ENCODE peak calls at places on chromosomes 4 and X, in seven cellular contexts. T, M, U, K, Z, F and B are unnamed samples. For H3K36me3, the result is how much of the 10 kb centered on the place peaks cover.

GRCh38 chrX:148135738-148136137 is 154.6 kb downstream of the FMR1NB start:
- DNase-seq in U (no peak), K (peak), T (no peak), Z (no peak), M (no peak), F (no peak), B (no peak)

GRCh38 chr4:146222313-146222712 is 8.0 kb downstream of the REELD1 start:
- DNase-seq in M (no peak), K (peak), T (no peak), U (no peak), Z (no peak), F (no peak), B (no peak)

GRCh38 chrX:40581333-40581910 is 652 bp downstream of the ATP6AP2 start:
- DNase-seq in T (peak), Z (no peak), K (peak), M (no peak), U (no peak), F (peak), B (peak)

GRCh38 chr4:876780-877179 is 50.9 kb upstream of the CPLX1 start:
- DNase-seq in K (no peak), Z (peak), T (no peak), F (no peak), U (no peak), M (no peak), B (peak)

GRCh38 chr4:17115546-17115945 is 217.1 kb upstream of the LDB2 start:
- DNase-seq in T (no peak), M (no peak), K (no peak), U (no peak), F (no peak), Z (no peak), B (no peak)

GRCh38 chr4:179398414-179398813 is 1956.2 kb upstream of the AGA start:
- DNase-seq in F (no peak), Z (no peak), T (no peak), M (no peak), K (peak), U (no peak), B (no peak)

GRCh38 chr4:115110191-115111166 is 2.9 kb downstream of the NDST4 start:
- DNase-seq in K (peak), U (no peak), M (no peak), F (no peak), Z (no peak), T (no peak), B (no peak)

GRCh38 chr4:74503580-74503979 is 58.6 kb downstream of the AREG start:
- DNase-seq in M (no peak), U (no peak), F (no peak), T (no peak), K (peak), Z (no peak), B (no peak)

GRCh38 chr4:55762815-55763214 is 56.8 kb upstream of the EXOC1L start:
- DNase-seq in K (no peak), M (no peak), Z (no peak), T (no peak), U (no peak), F (no peak), B (no peak)

GRCh38 chr4:173834151-173834550 is 304.1 kb upstream of the HAND2 start:
- DNase-seq in M (peak), T (no peak), K (peak), Z (no peak), F (peak), U (peak), B (no peak)

GRCh38 chr4:155741546-155741945 is 17.3 kb upstream of the GUCY1B1 start:
- DNase-seq in T (no peak), F (no peak), Z (no peak), U (no peak), K (no peak), M (no peak), B (no peak)

GRCh38 chr4:107760281-107760947 is 40.4 kb upstream of the PAPSS1 start:
- DNase-seq in Z (peak), M (no peak), U (no peak), F (no peak), K (peak), T (no peak), B (no peak)

GRCh38 chr4:151808120-151808529 is 47.3 kb upstream of the GATB start:
- DNase-seq in T (no peak), K (no peak), F (no peak), M (peak), U (no peak), Z (no peak), B (no peak)

DNA sequence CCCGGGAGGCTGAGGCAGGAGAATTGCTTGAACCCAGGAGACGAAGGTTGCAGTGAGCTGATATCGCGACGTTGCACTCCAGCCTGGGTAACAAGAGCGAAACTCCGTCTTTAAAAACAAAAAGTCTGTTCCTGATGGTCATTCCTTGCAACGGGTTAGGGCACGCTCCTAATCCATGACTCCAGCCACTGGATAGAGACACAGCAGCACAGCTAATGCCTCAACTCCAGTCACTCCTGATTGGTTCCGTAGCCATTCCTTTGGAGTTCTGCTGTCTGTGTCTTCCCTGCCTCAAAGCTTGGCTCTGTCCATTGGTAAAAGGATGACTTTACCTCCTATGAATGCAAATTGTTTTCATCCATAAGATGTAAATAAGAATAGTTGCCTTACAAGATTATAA is 44.3 kb upstream of the FAM9A start:
- DNase-seq in K (no peak), M (no peak), Z (no peak), T (no peak), U (no peak), F (no peak), B (no peak)
- H3K4me3 ChIP-seq in K (no peak), M (no peak), Z (no peak), T (no peak), U (no peak), F (no peak), B (no peak)

GRCh38 chr4:6596948-6597347 is 22.0 kb downstream of the MAN2B2 start:
- DNase-seq in U (no peak), K (no peak), M (no peak), T (no peak), Z (no peak), F (no peak), B (no peak)
- H3K36me3 ChIP-seq in U (under half), K (under half), M (under half), T (under half), Z (under half), F (under half), B (under half)

DNA sequence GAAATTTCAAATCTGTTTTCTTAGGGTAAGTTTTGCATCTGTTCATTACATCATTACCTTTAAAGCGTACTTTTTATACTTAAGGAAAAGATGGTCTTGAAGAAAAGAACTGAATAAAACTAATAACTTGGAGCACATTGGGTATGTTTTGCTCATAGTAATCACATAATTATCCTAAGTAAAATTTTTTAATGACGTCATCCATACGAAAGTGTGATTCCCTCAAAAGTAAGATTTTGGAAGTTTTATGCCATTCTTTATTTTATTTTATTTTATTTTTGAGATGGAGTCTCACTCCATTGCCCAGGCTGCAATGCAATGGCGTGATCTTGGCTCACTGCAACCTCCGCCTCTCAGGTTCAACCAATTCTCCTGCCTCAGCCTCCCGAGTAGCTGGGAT is 1516.6 kb upstream of the TENM3 start:
- DNase-seq in M (no peak), F (no peak), U (no peak), T (no peak), K (no peak), Z (no peak), B (no peak)
- H3K9ac ChIP-seq in M (no peak), F (no peak), U (no peak), T (no peak), K (no peak), Z (no peak), B (no peak)

GRCh38 chr4:38512840-38513239 is 151.2 kb upstream of the KLF3 start:
- DNase-seq in Z (no peak), F (no peak), U (no peak), M (no peak), T (no peak), K (no peak), B (no peak)

GRCh38 chr4:38511702-38512101 is 152.3 kb upstream of the KLF3 start:
- DNase-seq in K (no peak), T (no peak), M (no peak), Z (no peak), F (no peak), U (no peak), B (no peak)

GRCh38 chr4:38510201-38510600 is 153.8 kb upstream of the KLF3 start:
- DNase-seq in M (no peak), Z (no peak), U (no peak), K (no peak), F (no peak), T (no peak), B (no peak)

GRCh38 chr4:38514465-38515146 is 149.4 kb upstream of the KLF3 start:
- DNase-seq in Z (no peak), F (no peak), U (no peak), T (no peak), K (no peak), M (no peak), B (no peak)

GRCh38 chr4:38509551-38509950 is 154.4 kb upstream of the KLF3 start:
- DNase-seq in T (no peak), Z (no peak), U (no peak), M (no peak), F (no peak), K (no peak), B (no peak)
- H3K4me3 ChIP-seq in T (no peak), Z (no peak), U (no peak), M (no peak), F (no peak), K (no peak), B (no peak)

DNA sequence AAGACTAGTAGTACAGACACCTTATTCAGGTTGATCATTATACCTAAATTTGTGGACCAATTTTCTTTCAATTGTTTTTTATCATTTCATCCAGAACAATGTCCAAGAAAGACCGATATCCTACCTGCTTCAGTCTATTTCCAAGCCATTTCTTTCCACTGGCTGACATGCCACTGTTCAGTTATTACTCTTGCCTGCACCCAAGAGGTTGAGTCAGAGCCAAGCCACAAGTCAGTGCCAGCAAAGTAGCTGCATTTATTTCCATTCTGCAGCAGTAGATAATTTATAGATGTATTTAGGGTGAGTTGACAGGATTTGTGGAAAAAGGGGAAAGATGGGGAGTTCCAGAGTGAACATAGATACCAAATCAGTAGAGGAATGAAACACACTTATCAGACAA is 49.5 kb upstream of the SLC16A2 start:
- DNase-seq in M (no peak), Z (no peak), T (no peak), K (peak), F (no peak), U (no peak), B (no peak)
- H3K36me3 ChIP-seq in M (under half), Z (under half), T (under half), K (under half), F (under half), U (under half), B (under half)